ENCODE peak calls at places on chromosomes 5 and 9, in seven cellular contexts. O is endothelial cell, L is WTC11, V is GM10248, R is Peyer's patch, I is HL-60, S is lower leg skin. B is an unnamed sample.
A peak's percentile ranks its signal among the peaks of the same experiment; 100 is the strongest.

GRCh38 chr9:29213374-29214161 is 1640.3 kb upstream of the C9orf72 start:
- DNase-seq in I (no peak), R (no peak), S (no peak), O (peak; percentile 42), V (peak; percentile 18), L (peak; percentile 63), B (no peak)

GRCh38 chr9:19232117-19232829 is 1.8 kb downstream of the DENND4C start:
- DNase-seq in V (no peak), L (no peak), I (no peak), O (no peak), S (no peak), R (no peak), B (no peak)

GRCh38 chr9:36690769-36691168 is 118.1 kb downstream of the MELK start:
- DNase-seq in L (no peak), R (no peak), V (no peak), O (no peak), I (no peak), S (no peak), B (no peak)

GRCh38 chr5:42676362-42676761 is 80.3 kb upstream of the CCDC152 start:
- DNase-seq in R (no peak), L (no peak), V (no peak), O (no peak), I (no peak), S (no peak), B (no peak)

GRCh38 chr5:109105631-109106267 is 304.0 kb downstream of the PJA2 start:
- DNase-seq in O (no peak), R (no peak), I (no peak), V (no peak), S (peak; percentile 18), L (no peak), B (no peak)

GRCh38 chr5:117093653-117094052 is 519.0 kb upstream of the SEMA6A start:
- DNase-seq in L (no peak), O (no peak), I (no peak), R (no peak), S (no peak), V (no peak), B (no peak)

GRCh38 chr9:114472765-114473446 is 32.4 kb downstream of the WHRN start:
- DNase-seq in R (no peak), V (no peak), L (no peak), S (peak; percentile 23), O (no peak), I (no peak), B (no peak)

GRCh38 chr9:70411930-70412677 is 2.4 kb downstream of the KLF9 start:
- DNase-seq in O (no peak), V (peak; percentile 66), L (peak; percentile 39), R (peak; percentile 73), I (no peak), S (peak; percentile 78), B (peak; percentile 78)

GRCh38 chr9:17795708-17796107 is 216.8 kb downstream of the SH3GL2 start:
- DNase-seq in L (no peak), S (no peak), I (no peak), V (no peak), O (no peak), R (no peak), B (peak; percentile 3)

GRCh38 chr9:92632641-92633040 is 37.3 kb downstream of the IPPK start:
- DNase-seq in V (no peak), S (no peak), O (no peak), R (no peak), I (no peak), L (no peak), B (no peak)

GRCh38 chr9:121572581-121572980 is 72.9 kb upstream of the GGTA1 start:
- DNase-seq in V (no peak), R (no peak), O (no peak), S (no peak), L (no peak), I (no peak), B (no peak)

GRCh38 chr5:158013303-158013702 is 154.4 kb upstream of the CLINT1 start:
- DNase-seq in S (no peak), O (no peak), V (no peak), R (no peak), I (no peak), L (peak; percentile 28), B (no peak)

GRCh38 chr9:68416891-68417570 is 60.6 kb downstream of the PGM5 start:
- DNase-seq in S (no peak), V (peak; percentile 20), I (no peak), L (peak; percentile 16), R (no peak), O (no peak), B (peak; percentile 7)

GRCh38 chr9:26129216-26129615 is 451.0 kb upstream of the TUSC1 start:
- DNase-seq in L (no peak), O (no peak), V (no peak), R (no peak), I (no peak), S (no peak), B (no peak)

GRCh38 chr9:122228191-122228905 is 409 bp downstream of the LHX6 start:
- DNase-seq in I (no peak), S (no peak), O (peak; percentile 46), R (no peak), V (peak; percentile 26), L (peak; percentile 56), B (no peak)

GRCh38 chr9:124511426-124511840 is 4.2 kb upstream of the NR5A1 start:
- DNase-seq in R (no peak), I (no peak), S (no peak), O (no peak), L (no peak), V (no peak), B (no peak)

GRCh38 chr5:138706655-138707480 is 46.4 kb upstream of the CTNNA1 start:
- DNase-seq in I (no peak), S (peak; percentile 23), O (no peak), L (no peak), R (no peak), V (no peak), B (no peak)

GRCh38 chr9:104961701-104962359 is 33.9 kb upstream of the ABCA1 start:
- DNase-seq in R (no peak), S (no peak), I (no peak), L (no peak), V (no peak), O (no peak), B (no peak)

GRCh38 chr9:131872006-131872405 is 132.1 kb upstream of the RAPGEF1 start:
- DNase-seq in R (no peak), S (no peak), O (peak; percentile 24), I (no peak), V (no peak), L (peak; percentile 62), B (no peak)

GRCh38 chr5:29524197-29524596 is 1669.3 kb upstream of the CDH6 start:
- DNase-seq in S (no peak), V (no peak), L (no peak), O (no peak), I (no peak), R (no peak), B (no peak)

GRCh38 chr5:42309865-42310264 is 113.4 kb upstream of the GHR start:
- DNase-seq in L (no peak), O (no peak), R (no peak), S (no peak), V (no peak), I (no peak), B (no peak)

GRCh38 chr9:95750725-95751644 is 124.5 kb upstream of the ERCC6L2 start:
- DNase-seq in I (no peak), S (no peak), R (no peak), V (no peak), O (no peak), L (no peak), B (peak; percentile 69)

GRCh38 chr9:108864446-108864845 is 2.4 kb downstream of the ACTL7A start:
- DNase-seq in O (no peak), L (no peak), I (no peak), V (no peak), S (no peak), R (no peak), B (no peak)
- TF ChIP-seq CTCF in O (no peak), L (no peak), I (no peak), V (no peak), S (no peak), R (no peak), B (no peak)

GRCh38 chr9:81686614-81687520 is 2.5 kb downstream of the TLE1 start:
- DNase-seq in R (peak; percentile 83), S (peak; percentile 82), V (peak; percentile 17), O (peak; percentile 83), L (peak; percentile 84), I (no peak), B (peak; percentile 56)
- TF ChIP-seq CTCF in R (peak; percentile 63), S (peak; percentile 63), V (no peak), O (peak; percentile 64), L (no peak), I (peak; percentile 7), B (peak; percentile 54)

DNA sequence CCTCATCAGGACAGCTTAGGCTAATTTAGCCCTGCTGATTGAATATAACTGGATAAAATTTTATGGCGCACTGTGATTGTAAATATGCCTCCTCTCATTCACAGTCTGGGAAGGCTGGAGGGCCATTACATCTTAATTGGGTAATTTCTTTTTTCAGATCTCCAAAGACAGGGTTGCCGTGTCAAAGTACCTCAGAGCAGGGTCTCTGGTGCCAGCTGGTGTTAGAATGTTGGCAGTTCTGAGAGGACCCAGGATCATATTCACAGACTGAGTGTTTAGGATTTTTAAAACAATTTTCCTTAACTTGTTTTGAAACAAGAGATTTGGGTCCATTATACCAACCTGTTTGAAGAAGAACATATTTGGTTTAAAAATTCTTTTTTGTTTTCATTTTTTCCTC is 455.7 kb upstream of the TLE4 start:
- DNase-seq in S (no peak), V (no peak), R (no peak), L (no peak), I (no peak), O (no peak), B (no peak)
- TF ChIP-seq CTCF in S (no peak), V (no peak), R (no peak), L (no peak), I (no peak), O (no peak), B (no peak)

GRCh38 chr9:133664651-133665050 is 28.5 kb downstream of the DBH start:
- DNase-seq in R (no peak), S (no peak), L (no peak), I (no peak), V (no peak), O (no peak), B (no peak)
- TF ChIP-seq CTCF in R (no peak), S (no peak), L (no peak), I (no peak), V (peak; percentile 29), O (no peak), B (no peak)

DNA sequence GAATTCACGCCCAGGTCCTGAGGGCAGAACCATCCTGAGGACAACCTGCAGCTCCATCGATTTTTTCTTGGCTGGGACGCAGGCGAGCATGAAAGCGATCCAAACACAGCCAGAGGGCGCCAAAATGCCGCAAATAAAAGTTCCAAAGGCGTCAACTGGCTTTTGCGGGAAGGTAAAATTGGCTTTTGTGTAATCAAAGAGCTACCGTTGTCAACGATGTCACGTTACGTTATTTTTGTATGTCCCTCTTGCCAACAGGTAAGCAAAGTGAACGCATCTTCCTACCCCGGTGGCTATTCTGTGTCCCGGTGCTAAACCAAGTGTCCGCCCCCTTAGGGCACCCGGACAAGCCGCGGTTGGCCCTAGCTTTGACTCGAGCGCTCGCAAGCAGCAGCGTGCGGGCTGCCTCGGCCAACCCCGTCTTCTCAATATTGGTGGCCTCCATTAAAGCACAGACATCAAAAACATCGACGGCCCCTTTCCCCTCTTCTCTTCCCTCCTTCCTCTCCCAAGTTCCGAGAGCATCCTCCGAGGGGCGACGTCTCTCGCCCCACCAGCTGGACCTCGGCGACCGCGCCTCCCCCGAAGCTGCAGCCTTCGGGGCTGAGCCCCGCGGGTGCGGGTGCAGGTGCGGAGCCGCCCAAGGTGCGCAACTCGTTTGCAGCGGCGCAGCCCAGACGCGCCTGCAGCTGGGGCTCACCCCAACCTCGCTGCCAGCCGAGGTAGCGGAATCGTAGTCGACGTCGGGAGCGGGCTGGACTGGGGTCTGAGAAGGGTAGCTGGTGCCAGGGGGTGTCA is 1.1 kb upstream of the BASP1 start:
- DNase-seq in I (peak; percentile 51), V (peak; percentile 73), O (peak; percentile 80), R (peak; percentile 73), L (peak; percentile 81), S (peak; percentile 75), B (peak; percentile 74)
- TF ChIP-seq CTCF in I (peak; percentile 70), V (peak; percentile 80), O (peak; percentile 67), R (peak; percentile 65), L (peak; percentile 51), S (no peak), B (peak; percentile 57)